ENCODE peak calls at places on chromosome 17, in six cellular contexts. X, E, Z, M, I and D are unnamed samples. For H3K9me3, the result is how much of the 10 kb centered on the place peaks cover.

GRCh38 chr17:17109231-17109630 is 67.0 kb downstream of the MPRIP start:
- DNase-seq in X (no peak), E (no peak), Z (no peak), M (no peak), I (no peak), D (no peak)

GRCh38 chr17:82815354-82815753 is 24.5 kb downstream of the ZNF750 start:
- DNase-seq in X (no peak), E (no peak), Z (no peak), M (no peak), I (no peak), D (no peak)

GRCh38 chr17:21463204-21463661 is 87.1 kb downstream of the KCNJ12 start:
- DNase-seq in X (no peak), E (no peak), Z (no peak), M (no peak), I (no peak), D (peak)

GRCh38 chr17:9389116-9389515 is 186.5 kb downstream of the STX8 start:
- DNase-seq in X (no peak), E (peak), Z (no peak), M (peak), I (peak), D (no peak)

GRCh38 chr17:924711-925480 is 54.7 kb downstream of the NXN start:
- DNase-seq in X (no peak), E (no peak), Z (no peak), M (no peak), I (peak), D (no peak)

GRCh38 chr17:43211123-43211479 is 574 bp upstream of the TMEM106A start:
- DNase-seq in X (no peak), E (peak), Z (no peak), M (no peak), I (no peak), D (no peak)

GRCh38 chr17:39064374-39064773 is 87.1 kb downstream of the PLXDC1 start:
- DNase-seq in X (no peak), E (peak), Z (no peak), M (peak), I (peak), D (no peak)

GRCh38 chr17:82752371-82753200 is 721 bp downstream of the TBCD start:
- DNase-seq in X (no peak), E (peak), Z (no peak), M (no peak), I (no peak), D (no peak)

GRCh38 chr17:63542942-63543821 is 7.1 kb upstream of the DCAF7 start:
- DNase-seq in X (no peak), E (no peak), Z (no peak), M (no peak), I (no peak), D (no peak)

GRCh38 chr17:46822388-46822921 is 4.0 kb upstream of the WNT3 start:
- DNase-seq in X (no peak), E (no peak), Z (no peak), M (no peak), I (peak), D (no peak)

GRCh38 chr17:31274252-31274651 is 22.8 kb downstream of the OMG start:
- DNase-seq in X (no peak), E (peak), Z (no peak), M (peak), I (peak), D (no peak)

GRCh38 chr17:57481901-57482300 is 225.6 kb downstream of the MSI2 start:
- DNase-seq in X (no peak), E (peak), Z (no peak), M (peak), I (peak), D (peak)

GRCh38 chr17:63827002-63827800 is at the start of the genes FTSJ3 and PSMC5:
- DNase-seq in X (peak), E (peak), Z (peak), M (peak), I (peak), D (peak)

GRCh38 chr17:65403616-65404015 is 157.8 kb downstream of the AXIN2 start:
- DNase-seq in X (no peak), E (no peak), Z (no peak), M (no peak), I (no peak), D (no peak)

GRCh38 chr17:64024781-64025731 is 4.6 kb upstream of the ICAM2 start:
- DNase-seq in X (no peak), E (peak), Z (peak), M (no peak), I (peak), D (no peak)

GRCh38 chr17:836154-836553 is 54.0 kb downstream of the MRM3 start:
- DNase-seq in X (no peak), E (peak), Z (no peak), M (peak), I (no peak), D (no peak)

GRCh38 chr17:17107281-17107680 is 65.0 kb downstream of the MPRIP start:
- DNase-seq in X (no peak), E (no peak), Z (no peak), M (no peak), I (no peak), D (no peak)

GRCh38 chr17:79156463-79157095 is 82.0 kb downstream of the ENGASE start:
- DNase-seq in X (no peak), E (no peak), Z (no peak), M (no peak), I (no peak), D (no peak)

GRCh38 chr17:9878791-9879525 is 26.1 kb downstream of the RCVRN start:
- DNase-seq in X (no peak), E (peak), Z (no peak), M (peak), I (no peak), D (no peak)

GRCh38 chr17:40532520-40533253 is 31.3 kb upstream of the TNS4 start:
- DNase-seq in X (no peak), E (no peak), Z (no peak), M (peak), I (no peak), D (no peak)

GRCh38 chr17:15240617-15241016 is 24.5 kb downstream of the PMP22 start:
- DNase-seq in X (no peak), E (no peak), Z (no peak), M (no peak), I (no peak), D (peak)

GRCh38 chr17:75262112-75262606 is 480 bp downstream of the MRPS7 start:
- DNase-seq in X (no peak), E (peak), Z (no peak), M (no peak), I (peak), D (no peak)

GRCh38 chr17:57268176-57268575 is 11.9 kb downstream of the MSI2 start:
- DNase-seq in X (no peak), E (no peak), Z (no peak), M (no peak), I (no peak), D (no peak)

GRCh38 chr17:50381920-50382319 is 8.9 kb downstream of the EME1 start:
- DNase-seq in X (no peak), E (no peak), Z (no peak), M (peak), I (no peak), D (no peak)

GRCh38 chr17:82943751-82944150 is 103.9 kb upstream of the ZNF750 start:
- DNase-seq in X (no peak), E (no peak), Z (no peak), M (no peak), I (no peak), D (no peak)

GRCh38 chr17:752620-753219 is 656 bp upstream of the GEMIN4 start:
- DNase-seq in X (no peak), E (peak), Z (no peak), M (peak), I (no peak), D (peak)

GRCh38 chr17:1179112-1179634 is 608 bp downstream of the ABR start:
- DNase-seq in X (no peak), E (peak), Z (no peak), M (no peak), I (no peak), D (no peak)

GRCh38 chr17:39757176-39757662 is 19.5 kb downstream of the GRB7 start:
- DNase-seq in X (no peak), E (no peak), Z (no peak), M (no peak), I (no peak), D (no peak)

GRCh38 chr17:11240041-11240801 is 792 bp upstream of the SHISA6 start:
- DNase-seq in X (peak), E (peak), Z (no peak), M (no peak), I (no peak), D (no peak)

GRCh38 chr17:38797091-38797490 is 2.3 kb downstream of the PIP4K2B start:
- DNase-seq in X (no peak), E (peak), Z (no peak), M (no peak), I (no peak), D (no peak)

GRCh38 chr17:78225088-78225865 is 6.2 kb upstream of the TMEM235 start:
- DNase-seq in X (no peak), E (no peak), Z (no peak), M (no peak), I (no peak), D (no peak)

GRCh38 chr17:7234100-7235012 is at the start of gene DVL2:
- DNase-seq in X (peak), E (peak), Z (peak), M (peak), I (peak), D (peak)

GRCh38 chr17:63714550-63715277 is 14.8 kb upstream of the LIMD2 start:
- DNase-seq in X (no peak), E (peak), Z (no peak), M (peak), I (no peak), D (no peak)

GRCh38 chr17:79702071-79702470 is 28.7 kb upstream of the ENPP7 start:
- DNase-seq in X (no peak), E (no peak), Z (no peak), M (no peak), I (no peak), D (no peak)

GRCh38 chr17:83079766-83080616 is 582 bp downstream of the METRNL start:
- DNase-seq in X (no peak), E (peak), Z (no peak), M (no peak), I (no peak), D (no peak)

GRCh38 chr17:58889928-58890327 is 134.3 kb downstream of the PPM1E start:
- DNase-seq in X (no peak), E (no peak), Z (no peak), M (no peak), I (no peak), D (no peak)

GRCh38 chr17:44501866-44502265 is 1.3 kb downstream of the GPATCH8 start:
- DNase-seq in X (no peak), E (peak), Z (no peak), M (peak), I (peak), D (no peak)

GRCh38 chr17:77177002-77177401 is 36.2 kb downstream of the SEC14L1 start:
- DNase-seq in X (no peak), E (no peak), Z (no peak), M (no peak), I (no peak), D (no peak)

GRCh38 chr17:77178050-77178449 is 37.3 kb downstream of the SEC14L1 start:
- DNase-seq in X (no peak), E (no peak), Z (no peak), M (no peak), I (no peak), D (no peak)

GRCh38 chr17:77174928-77175720 is 34.4 kb downstream of the SEC14L1 start:
- DNase-seq in X (no peak), E (no peak), Z (no peak), M (no peak), I (no peak), D (no peak)

GRCh38 chr17:77167472-77168306 is 26.9 kb downstream of the SEC14L1 start:
- DNase-seq in X (no peak), E (no peak), Z (no peak), M (no peak), I (no peak), D (no peak)

GRCh38 chr17:77173104-77173503 is 32.3 kb downstream of the SEC14L1 start:
- DNase-seq in X (no peak), E (no peak), Z (no peak), M (no peak), I (no peak), D (no peak)
- H3K9me3 ChIP-seq in X (half or more), E (under half), Z (under half), M (under half), I (under half), D (under half)

GRCh38 chr17:81713004-81713555 is 996 bp downstream of the SLC25A10 start:
- DNase-seq in X (no peak), E (peak), Z (no peak), M (no peak), I (peak), D (no peak)
- H3K4me3 ChIP-seq in X (peak), E (peak), Z (no peak), M (peak), I (peak), D (peak)

DNA sequence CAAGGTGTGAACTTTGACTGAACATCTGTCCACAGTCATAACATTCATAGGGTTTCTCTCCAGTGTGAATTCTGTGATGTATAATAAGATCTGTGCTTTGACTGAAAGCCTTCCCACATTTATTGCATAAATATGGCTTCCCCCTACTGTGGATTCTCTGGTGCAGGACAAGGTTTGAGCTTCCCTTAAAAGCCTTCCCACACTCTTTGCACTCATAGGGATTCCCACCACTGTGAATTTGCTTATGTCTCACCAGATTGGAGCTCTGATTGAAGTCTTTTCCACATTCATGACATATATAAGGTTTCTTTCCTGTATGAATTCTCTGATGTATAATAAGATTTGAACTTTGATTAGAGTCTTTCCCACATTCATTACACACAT is 8.3 kb downstream of the ZNF594 start:
- DNase-seq in X (no peak), E (no peak), Z (no peak), M (no peak), I (no peak), D (no peak)
- H3K9me3 ChIP-seq in X (half or more), E (under half), Z (half or more), M (under half), I (under half), D (half or more)

GRCh38 chr17:48527742-48528028 is 3.1 kb downstream of the HOXB1 start:
- DNase-seq in X (no peak), E (no peak), Z (no peak), M (no peak), I (no peak), D (no peak)

GRCh38 chr17:48528153-48528912 is 2.5 kb downstream of the HOXB1 start:
- DNase-seq in X (no peak), E (no peak), Z (no peak), M (no peak), I (no peak), D (no peak)

GRCh38 chr17:48530208-48530886 is 464 bp downstream of the HOXB1 start:
- DNase-seq in X (no peak), E (no peak), Z (no peak), M (no peak), I (no peak), D (no peak)

GRCh38 chr17:48529191-48529979 is 1.4 kb downstream of the HOXB1 start:
- DNase-seq in X (no peak), E (no peak), Z (no peak), M (no peak), I (no peak), D (no peak)

DNA sequence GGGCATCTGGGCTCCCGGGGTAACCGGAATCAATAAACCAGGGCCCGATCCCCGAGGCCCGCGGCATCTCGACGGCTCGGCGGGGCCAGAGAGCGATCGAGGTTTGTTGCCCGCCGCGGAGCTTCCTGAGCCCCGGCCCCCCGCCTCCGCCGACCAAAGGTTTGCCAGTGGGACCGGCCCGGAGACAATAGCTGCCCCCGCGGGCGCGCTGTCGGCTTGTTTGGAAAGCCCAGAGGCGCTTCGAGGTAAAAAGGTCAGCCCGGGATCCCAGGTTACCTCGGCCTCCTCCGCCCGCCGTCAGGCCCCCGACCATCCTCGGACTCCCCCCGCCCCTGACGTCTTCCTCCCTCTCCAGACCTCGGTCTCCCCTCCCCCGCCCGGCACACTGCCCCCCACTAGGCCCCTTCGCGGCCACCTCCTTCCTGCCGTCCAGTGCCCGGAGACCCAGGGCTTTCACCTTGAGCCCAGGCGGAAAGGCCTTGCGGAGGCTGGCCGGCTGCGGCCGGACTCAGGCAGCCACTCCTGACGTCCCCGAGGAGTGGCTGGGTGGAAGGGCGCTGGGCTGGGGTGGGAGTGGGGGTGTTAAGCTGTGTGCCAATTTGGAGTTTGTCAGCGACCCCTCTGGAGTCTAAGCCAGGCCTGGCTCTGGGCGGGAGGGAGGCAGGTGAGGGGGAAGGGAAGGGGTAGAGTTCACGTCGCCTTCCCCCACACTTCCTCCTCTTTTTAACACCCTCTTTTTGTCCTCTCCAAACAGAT is 3.6 kb downstream of the HOXB1 start:
- DNase-seq in X (no peak), E (no peak), Z (no peak), M (no peak), I (no peak), D (no peak)
- H3K4me3 ChIP-seq in X (no peak), E (no peak), Z (no peak), M (no peak), I (no peak), D (no peak)

GRCh38 chr17:72498671-72499210 is 377.9 kb downstream of the SOX9 start:
- DNase-seq in X (no peak), E (no peak), Z (no peak), M (no peak), I (peak), D (no peak)

GRCh38 chr17:72492941-72493340 is 372.1 kb downstream of the SOX9 start:
- DNase-seq in X (no peak), E (no peak), Z (no peak), M (no peak), I (no peak), D (no peak)

GRCh38 chr17:72494576-72494975 is 373.8 kb downstream of the SOX9 start:
- DNase-seq in X (no peak), E (no peak), Z (no peak), M (no peak), I (no peak), D (no peak)

GRCh38 chr17:72497915-72498314 is 377.1 kb downstream of the SOX9 start:
- DNase-seq in X (no peak), E (no peak), Z (no peak), M (no peak), I (no peak), D (no peak)

GRCh38 chr17:72496461-72496860 is 375.6 kb downstream of the SOX9 start:
- DNase-seq in X (no peak), E (peak), Z (no peak), M (no peak), I (no peak), D (no peak)
- H3K9me3 ChIP-seq in X (under half), E (under half), Z (under half), M (under half), I (under half), D (under half)

GRCh38 chr17:72982680-72983079 is 109.8 kb downstream of the SLC39A11 start:
- DNase-seq in X (no peak), E (no peak), Z (no peak), M (no peak), I (no peak), D (no peak)

GRCh38 chr17:72984925-72985322 is 107.6 kb downstream of the SLC39A11 start:
- DNase-seq in X (no peak), E (no peak), Z (no peak), M (no peak), I (peak), D (no peak)

GRCh38 chr17:72987166-72987565 is 105.3 kb downstream of the SLC39A11 start:
- DNase-seq in X (no peak), E (no peak), Z (no peak), M (no peak), I (no peak), D (no peak)

GRCh38 chr17:72985882-72986720 is 106.4 kb downstream of the SLC39A11 start:
- DNase-seq in X (peak), E (peak), Z (peak), M (peak), I (peak), D (peak)

GRCh38 chr17:72984145-72984924 is 108.2 kb downstream of the SLC39A11 start:
- DNase-seq in X (no peak), E (peak), Z (no peak), M (peak), I (peak), D (no peak)
- H3K4me3 ChIP-seq in X (no peak), E (no peak), Z (no peak), M (no peak), I (peak), D (no peak)

DNA sequence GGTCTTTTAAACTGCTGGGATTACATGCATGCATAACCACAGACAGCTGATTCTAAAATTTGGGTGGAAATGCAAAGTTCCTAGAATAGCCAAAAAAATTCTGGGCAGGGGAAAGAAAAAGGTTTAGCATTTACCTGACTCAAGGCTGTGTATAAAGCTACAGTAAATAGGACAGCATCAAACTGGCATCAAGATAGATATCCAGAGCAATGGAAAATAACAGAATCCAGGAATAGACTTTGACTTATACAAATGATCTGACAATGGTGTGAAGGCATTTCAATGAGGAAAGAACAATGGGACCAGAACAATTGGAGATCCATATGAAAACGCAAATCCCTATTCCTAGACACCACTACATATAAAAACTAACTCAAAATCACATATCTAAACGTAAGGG is 12.9 kb downstream of the ANKFY1 start:
- DNase-seq in X (no peak), E (no peak), Z (no peak), M (no peak), I (no peak), D (no peak)
- H3K9me3 ChIP-seq in X (under half), E (under half), Z (under half), M (under half), I (under half), D (under half)